ENCODE peak calls at places on chromosomes 7 and 10, in four cellular contexts. One of them, this sample, is unnamed.
A peak's percentile ranks its signal among the peaks of the same experiment; 100 is the strongest.

GRCh38 chr10:15188629-15189028 is 20.1 kb upstream of the NMT2 start:
- DNase-seq in GM23338: no peak
- DNase-seq in PC-9: no peak
- DNase-seq in gastrocnemius medialis: no peak
- DNase-seq in this sample: no peak

GRCh38 chr7:98250789-98251188 is 1.2 kb downstream of the TECPR1 start:
- DNase-seq in GM23338: peak; percentile 44
- DNase-seq in PC-9: peak; percentile 26
- DNase-seq in gastrocnemius medialis: no peak
- DNase-seq in this sample: no peak

GRCh38 chr7:33080326-33080725 is 17.8 kb upstream of the NT5C3A start:
- DNase-seq in GM23338: peak; percentile 50
- DNase-seq in PC-9: no peak
- DNase-seq in gastrocnemius medialis: no peak
- DNase-seq in this sample: no peak

GRCh38 chr7:135602304-135602703 is 44.6 kb downstream of the NUP205 start:
- DNase-seq in GM23338: no peak
- DNase-seq in PC-9: no peak
- DNase-seq in gastrocnemius medialis: no peak
- DNase-seq in this sample: no peak

GRCh38 chr10:52729259-52730104 is 43.1 kb downstream of the MBL2 start:
- DNase-seq in GM23338: peak; percentile 45
- DNase-seq in PC-9: no peak
- DNase-seq in gastrocnemius medialis: no peak
- DNase-seq in this sample: no peak

GRCh38 chr10:128324058-128324457 is 197.8 kb upstream of the MKI67 start:
- DNase-seq in GM23338: peak; percentile 66
- DNase-seq in PC-9: no peak
- DNase-seq in gastrocnemius medialis: peak; percentile 51
- DNase-seq in this sample: no peak

GRCh38 chr10:71383972-71384687 is 12.6 kb upstream of the CDH23 start:
- DNase-seq in GM23338: peak; percentile 78
- DNase-seq in PC-9: peak; percentile 77
- DNase-seq in gastrocnemius medialis: peak; percentile 55
- DNase-seq in this sample: no peak

GRCh38 chr7:37342170-37342569 is 106.5 kb downstream of the ELMO1 start:
- DNase-seq in GM23338: no peak
- DNase-seq in PC-9: no peak
- DNase-seq in gastrocnemius medialis: no peak
- DNase-seq in this sample: no peak

GRCh38 chr10:44962870-44963738 is 3.5 kb downstream of the RASSF4 start:
- DNase-seq in GM23338: peak; percentile 78
- DNase-seq in PC-9: no peak
- DNase-seq in gastrocnemius medialis: peak; percentile 88
- DNase-seq in this sample: no peak

GRCh38 chr7:80346704-80347103 is 165.2 kb downstream of the GNAT3 start:
- DNase-seq in GM23338: no peak
- DNase-seq in PC-9: no peak
- DNase-seq in gastrocnemius medialis: no peak
- DNase-seq in this sample: no peak

GRCh38 chr10:36096571-36096970 is 454.5 kb upstream of the FZD8 start:
- DNase-seq in GM23338: no peak
- DNase-seq in PC-9: no peak
- DNase-seq in gastrocnemius medialis: no peak
- DNase-seq in this sample: no peak

GRCh38 chr10:128421731-128422130 is 295.5 kb upstream of the MKI67 start:
- DNase-seq in GM23338: no peak
- DNase-seq in PC-9: no peak
- DNase-seq in gastrocnemius medialis: no peak
- DNase-seq in this sample: no peak

DNA sequence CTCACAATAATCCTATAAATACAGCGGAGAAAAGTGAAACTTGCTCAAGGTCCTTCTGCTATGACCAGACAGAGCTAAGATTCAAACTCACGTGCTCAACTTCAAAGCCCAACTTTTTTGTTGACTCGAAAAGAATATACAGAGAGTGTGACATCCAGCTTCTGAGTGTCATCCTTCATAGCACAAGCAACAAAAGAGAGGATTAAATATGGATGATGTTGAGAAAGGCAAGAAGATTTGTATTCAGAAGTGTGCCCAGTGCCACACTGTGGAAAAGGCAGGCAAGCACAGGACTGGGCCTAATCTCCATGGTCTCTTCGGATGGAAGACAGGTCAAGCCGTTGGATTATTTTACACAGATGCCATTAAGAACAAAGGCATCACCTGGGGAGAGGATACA is 2.1 kb upstream of the FAM3C start:
- DNase-seq in GM23338: peak; percentile 27
- DNase-seq in PC-9: no peak
- DNase-seq in gastrocnemius medialis: no peak
- DNase-seq in this sample: no peak
- TF ChIP-seq CTCF in GM23338: peak; percentile 32
- TF ChIP-seq CTCF in PC-9: no peak
- TF ChIP-seq CTCF in gastrocnemius medialis: no peak
- TF ChIP-seq CTCF in this sample: peak; percentile 18

GRCh38 chr10:113854757-113855626 is 531 bp downstream of the NHLRC2 start:
- DNase-seq in GM23338: peak; percentile 53
- DNase-seq in PC-9: peak; percentile 37
- DNase-seq in gastrocnemius medialis: peak; percentile 55
- DNase-seq in this sample: peak; percentile 9
- TF ChIP-seq CTCF in GM23338: no peak
- TF ChIP-seq CTCF in PC-9: no peak
- TF ChIP-seq CTCF in gastrocnemius medialis: peak; percentile 11
- TF ChIP-seq CTCF in this sample: no peak

DNA sequence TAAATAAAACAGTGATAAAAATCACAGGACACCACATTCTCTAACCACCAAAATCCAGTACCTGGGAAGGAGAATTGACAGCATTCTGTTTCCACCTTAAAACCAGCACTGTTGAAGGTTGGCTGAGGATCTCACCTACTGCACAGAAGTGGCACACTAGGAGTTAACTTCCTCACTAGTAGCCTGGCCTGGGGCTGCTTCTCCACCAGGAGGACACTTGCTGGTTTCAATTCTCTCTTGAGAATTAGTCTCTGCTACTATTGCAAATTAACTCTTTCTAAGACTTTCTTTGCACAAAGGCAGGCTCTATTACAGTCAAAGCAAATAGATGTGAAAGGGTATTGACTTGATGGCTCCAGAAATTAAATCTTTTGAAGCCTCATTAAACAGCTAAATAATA is 2.3 kb upstream of the CTTNBP2 start:
- DNase-seq in GM23338: peak; percentile 89
- DNase-seq in PC-9: no peak
- DNase-seq in gastrocnemius medialis: no peak
- DNase-seq in this sample: no peak
- TF ChIP-seq CTCF in GM23338: peak; percentile 44
- TF ChIP-seq CTCF in PC-9: no peak
- TF ChIP-seq CTCF in gastrocnemius medialis: no peak
- TF ChIP-seq CTCF in this sample: no peak

DNA sequence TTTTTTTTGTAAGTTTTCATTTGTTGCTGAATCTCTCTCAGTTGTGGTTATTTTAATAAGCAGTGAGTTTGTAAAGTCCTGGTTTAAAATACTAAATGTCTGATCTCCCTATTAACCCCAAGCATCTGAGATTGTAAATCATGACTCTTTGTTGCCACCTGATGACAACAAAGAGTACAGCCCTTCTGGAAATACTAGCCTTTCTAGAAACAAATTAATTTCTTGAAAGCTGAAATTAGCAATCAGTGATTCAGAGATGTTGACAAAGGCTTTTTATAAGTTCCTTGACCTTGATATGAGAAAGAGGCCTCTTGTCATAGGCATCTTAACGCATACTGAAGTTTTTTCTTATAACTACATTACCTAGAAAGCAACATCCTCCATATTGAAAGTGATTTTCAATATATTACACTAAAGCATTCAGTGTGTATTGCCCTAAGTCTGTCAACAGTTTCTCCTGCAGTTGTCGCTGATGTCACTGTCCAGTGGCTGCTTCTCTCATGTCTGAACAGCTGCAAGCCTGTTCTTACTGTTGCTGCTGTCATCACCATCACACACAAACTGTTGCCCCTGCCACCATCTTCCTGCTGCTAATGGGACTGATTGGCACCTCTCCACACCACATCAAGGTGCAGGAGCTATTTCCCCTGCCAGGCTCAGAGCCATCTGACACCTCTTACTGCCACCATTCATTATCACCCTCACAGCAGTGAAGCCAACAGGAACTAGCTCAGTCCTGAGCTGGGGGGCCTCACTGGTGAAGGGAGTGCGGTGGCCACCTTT is 95.1 kb upstream of the LRGUK start:
- DNase-seq in GM23338: no peak
- DNase-seq in PC-9: no peak
- DNase-seq in gastrocnemius medialis: no peak
- DNase-seq in this sample: no peak
- TF ChIP-seq CTCF in GM23338: peak; percentile 45
- TF ChIP-seq CTCF in PC-9: peak; percentile 47
- TF ChIP-seq CTCF in gastrocnemius medialis: no peak
- TF ChIP-seq CTCF in this sample: peak; percentile 14

GRCh38 chr7:8296362-8296659 is 34.3 kb upstream of the ICA1 start:
- DNase-seq in GM23338: no peak
- DNase-seq in PC-9: no peak
- DNase-seq in gastrocnemius medialis: no peak
- DNase-seq in this sample: no peak

GRCh38 chr7:8290645-8291308 is 28.8 kb upstream of the ICA1 start:
- DNase-seq in GM23338: peak; percentile 18
- DNase-seq in PC-9: peak; percentile 45
- DNase-seq in gastrocnemius medialis: no peak
- DNase-seq in this sample: no peak

GRCh38 chr7:8291742-8292141 is 29.8 kb upstream of the ICA1 start:
- DNase-seq in GM23338: no peak
- DNase-seq in PC-9: no peak
- DNase-seq in gastrocnemius medialis: no peak
- DNase-seq in this sample: no peak

GRCh38 chr7:8295638-8296361 is 33.8 kb upstream of the ICA1 start:
- DNase-seq in GM23338: peak; percentile 96
- DNase-seq in PC-9: peak; percentile 46
- DNase-seq in gastrocnemius medialis: peak; percentile 18
- DNase-seq in this sample: peak; percentile 40
- TF ChIP-seq CTCF in GM23338: peak; percentile 88
- TF ChIP-seq CTCF in PC-9: peak; percentile 93
- TF ChIP-seq CTCF in gastrocnemius medialis: peak; percentile 74
- TF ChIP-seq CTCF in this sample: peak; percentile 92

GRCh38 chr10:90890347-90890746 is 18.6 kb downstream of the RPP30 start:
- DNase-seq in GM23338: no peak
- DNase-seq in PC-9: no peak
- DNase-seq in gastrocnemius medialis: no peak
- DNase-seq in this sample: no peak
- TF ChIP-seq CTCF in GM23338: no peak
- TF ChIP-seq CTCF in PC-9: no peak
- TF ChIP-seq CTCF in gastrocnemius medialis: no peak
- TF ChIP-seq CTCF in this sample: no peak

GRCh38 chr10:12949248-12949647 is 52.3 kb downstream of the CCDC3 start:
- DNase-seq in GM23338: peak; percentile 53
- DNase-seq in PC-9: no peak
- DNase-seq in gastrocnemius medialis: no peak
- DNase-seq in this sample: no peak
- TF ChIP-seq CTCF in GM23338: peak; percentile 61
- TF ChIP-seq CTCF in PC-9: no peak
- TF ChIP-seq CTCF in gastrocnemius medialis: no peak
- TF ChIP-seq CTCF in this sample: no peak

GRCh38 chr7:4612237-4612636 is 69.9 kb upstream of the FOXK1 start:
- DNase-seq in GM23338: no peak
- DNase-seq in PC-9: no peak
- DNase-seq in gastrocnemius medialis: no peak
- DNase-seq in this sample: no peak

GRCh38 chr7:4607321-4607729 is 74.8 kb upstream of the FOXK1 start:
- DNase-seq in GM23338: no peak
- DNase-seq in PC-9: no peak
- DNase-seq in gastrocnemius medialis: no peak
- DNase-seq in this sample: no peak

GRCh38 chr7:4612939-4613841 is 68.9 kb upstream of the FOXK1 start:
- DNase-seq in GM23338: peak; percentile 69
- DNase-seq in PC-9: no peak
- DNase-seq in gastrocnemius medialis: peak; percentile 17
- DNase-seq in this sample: no peak

GRCh38 chr7:4613855-4614548 is 68.1 kb upstream of the FOXK1 start:
- DNase-seq in GM23338: no peak
- DNase-seq in PC-9: no peak
- DNase-seq in gastrocnemius medialis: peak; percentile 59
- DNase-seq in this sample: no peak

GRCh38 chr7:4610768-4611467 is 71.2 kb upstream of the FOXK1 start:
- DNase-seq in GM23338: peak; percentile 87
- DNase-seq in PC-9: peak; percentile 66
- DNase-seq in gastrocnemius medialis: peak; percentile 20
- DNase-seq in this sample: peak; percentile 45
- TF ChIP-seq CTCF in GM23338: peak; percentile 83
- TF ChIP-seq CTCF in PC-9: peak; percentile 91
- TF ChIP-seq CTCF in gastrocnemius medialis: peak; percentile 79
- TF ChIP-seq CTCF in this sample: peak; percentile 87

DNA sequence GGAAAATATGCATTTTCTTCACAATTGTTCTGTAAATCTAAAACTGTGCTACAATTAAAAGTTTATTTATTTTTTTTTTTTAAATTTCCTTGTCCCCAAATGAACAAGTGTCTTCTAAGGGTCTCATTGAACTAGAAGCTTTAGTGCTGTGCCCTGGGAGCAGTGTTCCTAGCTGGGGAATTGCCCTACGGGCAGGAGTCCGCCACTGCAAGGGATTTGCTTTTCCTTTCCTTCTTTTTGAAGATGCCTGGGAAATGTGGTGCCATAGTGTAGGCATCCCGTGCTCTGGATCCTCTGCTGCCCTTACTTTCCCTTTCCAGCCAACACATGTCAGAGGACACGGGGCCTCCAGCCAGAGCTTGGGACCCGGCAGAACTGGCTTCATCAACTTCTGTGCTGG is 177.1 kb upstream of the CTBP2 start:
- DNase-seq in GM23338: peak; percentile 67
- DNase-seq in PC-9: no peak
- DNase-seq in gastrocnemius medialis: no peak
- DNase-seq in this sample: no peak
- TF ChIP-seq CTCF in GM23338: peak; percentile 36
- TF ChIP-seq CTCF in PC-9: peak; percentile 23
- TF ChIP-seq CTCF in gastrocnemius medialis: no peak
- TF ChIP-seq CTCF in this sample: no peak

This sample was measured in D721Med.